ENCODE peak calls at places on chromosomes 4 and X, in seven cellular contexts. O is A549, D is SK-N-SH, G is pancreas, H is heart right ventricle, Q is WERI-Rb-1, J is heart left ventricle. K is an unnamed sample.

GRCh38 chr4:20370284-20370683 is 118.6 kb downstream of the SLIT2 start:
- DNase-seq in O (no peak), D (no peak), G (no peak), H (no peak), Q (no peak), J (no peak), K (no peak)

GRCh38 chr4:8143392-8144140 is 15.0 kb downstream of the ABLIM2 start:
- DNase-seq in O (peak), D (no peak), G (peak), H (no peak), Q (no peak), J (no peak), K (no peak)

GRCh38 chr4:171880136-171880535 is 66.9 kb downstream of the GALNTL6 start:
- DNase-seq in O (peak), D (no peak), G (no peak), H (no peak), Q (no peak), J (no peak), K (no peak)

GRCh38 chr4:168551945-168552695 is 55.3 kb downstream of the PALLD start:
- DNase-seq in O (peak), D (no peak), G (no peak), H (no peak), Q (no peak), J (no peak), K (no peak)

GRCh38 chr4:156954598-156954997 is 17.0 kb downstream of the PDGFC start:
- DNase-seq in O (no peak), D (no peak), G (no peak), H (no peak), Q (no peak), J (peak), K (no peak)

GRCh38 chr4:181264908-181265307 is 978.3 kb upstream of the TENM3 start:
- DNase-seq in O (no peak), D (no peak), G (no peak), H (peak), Q (no peak), J (peak), K (no peak)

GRCh38 chr4:113837397-113837796 is 75.9 kb upstream of the CAMK2D start:
- DNase-seq in O (peak), D (no peak), G (no peak), H (no peak), Q (no peak), J (no peak), K (peak)

GRCh38 chr4:7156273-7157139 is 35.8 kb upstream of the SORCS2 start:
- DNase-seq in O (peak), D (peak), G (no peak), H (peak), Q (no peak), J (peak), K (no peak)

GRCh38 chrX:121308276-121308805 is 260.9 kb downstream of the GLUD2 start:
- DNase-seq in O (peak), D (peak), G (no peak), H (peak), Q (peak), J (no peak), K (no peak)

GRCh38 chrX:47091149-47091775 is 13.0 kb downstream of the RGN start:
- DNase-seq in O (no peak), D (no peak), G (no peak), H (no peak), Q (no peak), J (no peak), K (no peak)

GRCh38 chr4:185787926-185788679 is 23.9 kb downstream of the SORBS2 start:
- DNase-seq in O (no peak), D (no peak), G (no peak), H (no peak), Q (no peak), J (no peak), K (no peak)

GRCh38 chr4:153115322-153116100 is 88.7 kb upstream of the TRIM2 start:
- DNase-seq in O (peak), D (no peak), G (no peak), H (peak), Q (no peak), J (peak), K (peak)

GRCh38 chr4:96352051-96352517 is 512.2 kb downstream of the PDHA2 start:
- DNase-seq in O (peak), D (peak), G (no peak), H (no peak), Q (peak), J (no peak), K (no peak)

GRCh38 chrX:34299451-34299967 is 167.4 kb upstream of the FAM47A start:
- DNase-seq in O (no peak), D (no peak), G (no peak), H (no peak), Q (no peak), J (no peak), K (no peak)

GRCh38 chrX:20285513-20285912 is 18.8 kb upstream of the RPS6KA3 start:
- DNase-seq in O (no peak), D (no peak), G (no peak), H (no peak), Q (no peak), J (no peak), K (no peak)

GRCh38 chr4:137601924-137602323 is 69.6 kb upstream of the PCDH18 start:
- DNase-seq in O (peak), D (no peak), G (no peak), H (no peak), Q (no peak), J (no peak), K (no peak)

GRCh38 chr4:83828601-83829000 is 292.7 kb downstream of the GPAT3 start:
- DNase-seq in O (no peak), D (no peak), G (no peak), H (no peak), Q (no peak), J (no peak), K (no peak)

GRCh38 chr4:85790582-85790981 is 315.6 kb downstream of the ARHGAP24 start:
- DNase-seq in O (no peak), D (no peak), G (no peak), H (no peak), Q (no peak), J (no peak), K (no peak)

GRCh38 chrX:68498044-68498507 is 775 bp upstream of the YIPF6 start:
- DNase-seq in O (peak), D (peak), G (no peak), H (no peak), Q (no peak), J (no peak), K (no peak)
- TF ChIP-seq CTCF in O (no peak), D (peak), G (no peak), H (no peak), Q (peak), J (no peak), K (no peak)

GRCh38 chr4:147408189-147408588 is 72.7 kb upstream of the EDNRA start:
- DNase-seq in O (no peak), D (no peak), G (no peak), H (no peak), Q (no peak), J (peak), K (no peak)

GRCh38 chr4:147409350-147409749 is 71.5 kb upstream of the EDNRA start:
- DNase-seq in O (no peak), D (no peak), G (no peak), H (no peak), Q (no peak), J (no peak), K (no peak)

GRCh38 chr4:147407261-147408045 is 73.4 kb upstream of the EDNRA start:
- DNase-seq in O (peak), D (no peak), G (no peak), H (peak), Q (no peak), J (no peak), K (no peak)
- TF ChIP-seq CTCF in O (no peak), D (peak), G (no peak), H (no peak), Q (peak), J (peak), K (peak)

GRCh38 chrX:130079824-130080406 is 30.4 kb downstream of the ELF4 start:
- DNase-seq in O (peak), D (peak), G (no peak), H (peak), Q (peak), J (peak), K (no peak)
- TF ChIP-seq CTCF in O (peak), D (peak), G (peak), H (peak), Q (peak), J (peak), K (peak)

GRCh38 chrX:40411350-40412111 is 169.2 kb upstream of the ATP6AP2 start:
- DNase-seq in O (peak), D (no peak), G (no peak), H (no peak), Q (no peak), J (no peak), K (no peak)
- TF ChIP-seq CTCF in O (no peak), D (peak), G (no peak), H (no peak), Q (peak), J (no peak), K (no peak)

K was measured in keratinocyte.